ENCODE peak calls at places on chromosomes 2 and 18, in five cellular contexts. V is GM23248, L is GM23338, U is PC-9, D is PC-3. I is an unnamed sample.

GRCh38 chr2:109473616-109474318 is 140.0 kb downstream of the SEPTIN10 start:
- DNase-seq in D (no peak), V (no peak), U (no peak), L (no peak), I (peak; percentile 94)

GRCh38 chr2:216754812-216755211 is 59.5 kb upstream of the IGFBP5 start:
- DNase-seq in V (no peak), U (no peak), D (no peak), L (no peak), I (no peak)

GRCh38 chr2:118510807-118511206 is 336.6 kb downstream of the EN1 start:
- DNase-seq in U (no peak), V (no peak), D (no peak), L (no peak), I (no peak)

GRCh38 chr2:26246818-26247217 is 2.1 kb downstream of the HADHB start:
- DNase-seq in L (no peak), U (no peak), D (peak; percentile 44), V (peak; percentile 64), I (no peak)

GRCh38 chr2:104415284-104415683 is 438.6 kb upstream of the POU3F3 start:
- DNase-seq in D (no peak), L (peak; percentile 40), U (no peak), V (no peak), I (no peak)

GRCh38 chr2:194346189-194346588 is 1310.8 kb upstream of the SLC39A10 start:
- DNase-seq in D (no peak), L (peak; percentile 9), U (no peak), V (no peak), I (no peak)

GRCh38 chr18:78716022-78716421 is 263.6 kb upstream of the SALL3 start:
- DNase-seq in V (no peak), D (no peak), L (no peak), U (no peak), I (no peak)

GRCh38 chr2:121427187-121427689 is 103.4 kb upstream of the RNU4ATAC start:
- DNase-seq in V (no peak), U (no peak), D (no peak), L (no peak), I (no peak)

GRCh38 chr18:46756559-46757201 is at the start of gene ST8SIA5:
- DNase-seq in V (peak; percentile 18), L (peak; percentile 88), U (peak; percentile 5), D (no peak), I (no peak)

GRCh38 chr2:10149684-10150083 is 27.1 kb downstream of the RRM2 start:
- DNase-seq in D (no peak), V (no peak), L (no peak), U (no peak), I (no peak)

GRCh38 chr2:26616032-26616863 is 24.9 kb downstream of the CIB4 start:
- DNase-seq in D (no peak), V (no peak), U (no peak), L (no peak), I (no peak)

GRCh38 chr2:150075831-150076230 is 411.6 kb downstream of the RND3 start:
- DNase-seq in D (peak; percentile 72), U (no peak), L (no peak), V (peak; percentile 92), I (no peak)

GRCh38 chr2:54525321-54525720 is 69.2 kb downstream of the SPTBN1 start:
- DNase-seq in V (no peak), L (no peak), D (no peak), U (no peak), I (no peak)

GRCh38 chr2:51329512-51329911 is 297.6 kb upstream of the NRXN1 start:
- DNase-seq in V (no peak), L (no peak), U (no peak), D (no peak), I (no peak)

GRCh38 chr2:205637037-205637602 is 45.2 kb upstream of the NRP2 start:
- DNase-seq in V (peak; percentile 49), D (no peak), U (no peak), L (no peak), I (no peak)

DNA sequence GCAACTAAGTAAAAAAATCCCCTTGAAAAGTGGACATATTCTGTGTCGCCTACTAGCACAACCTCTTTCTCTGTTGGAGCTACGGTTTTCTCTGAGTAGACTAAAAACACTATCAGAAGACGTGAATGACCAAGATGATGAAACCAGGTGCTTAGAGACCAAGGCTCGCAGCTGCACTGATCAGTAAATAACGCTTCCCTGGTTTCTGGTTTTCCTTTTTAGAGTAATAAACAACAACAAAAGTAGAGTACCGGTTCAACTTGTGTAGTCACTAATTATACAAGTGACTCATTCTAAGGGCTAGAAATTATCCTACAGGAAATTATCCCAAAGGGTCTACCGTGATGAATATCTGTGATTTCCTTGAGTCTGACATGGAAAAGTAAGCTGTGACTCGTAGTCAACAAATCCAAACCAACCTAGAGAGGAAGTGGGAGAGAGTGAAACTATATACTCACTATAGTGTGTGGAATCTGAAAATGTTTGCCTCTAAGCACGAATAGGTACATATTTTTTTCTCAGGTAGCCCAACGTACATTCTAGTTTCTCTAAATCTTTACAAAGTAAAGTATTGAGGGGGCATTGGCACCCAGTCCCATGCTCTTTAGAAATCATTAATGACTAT is 17.8 kb downstream of the RASGRP3 start:
- DNase-seq in D (peak; percentile 67), L (no peak), U (no peak), V (peak; percentile 50), I (peak; percentile 78)
- H3K9me2 ChIP-seq in D (no peaks in the 10 kb centered on the region), L (peaks cover 9% of the 10 kb centered on the region), U (no peaks in the 10 kb centered on the region), V (no peaks in the 10 kb centered on the region), I (no peaks in the 10 kb centered on the region)

GRCh38 chr2:161136696-161137324 is 23.4 kb upstream of the TANK start:
- DNase-seq in D (no peak), L (no peak), U (no peak), V (no peak), I (no peak)
- H3K4me3 ChIP-seq in D (no peak overlapping the region), L (no peak overlapping the region), U (no peak overlapping the region), V (no peak overlapping the region), I (no peak overlapping the region)

DNA sequence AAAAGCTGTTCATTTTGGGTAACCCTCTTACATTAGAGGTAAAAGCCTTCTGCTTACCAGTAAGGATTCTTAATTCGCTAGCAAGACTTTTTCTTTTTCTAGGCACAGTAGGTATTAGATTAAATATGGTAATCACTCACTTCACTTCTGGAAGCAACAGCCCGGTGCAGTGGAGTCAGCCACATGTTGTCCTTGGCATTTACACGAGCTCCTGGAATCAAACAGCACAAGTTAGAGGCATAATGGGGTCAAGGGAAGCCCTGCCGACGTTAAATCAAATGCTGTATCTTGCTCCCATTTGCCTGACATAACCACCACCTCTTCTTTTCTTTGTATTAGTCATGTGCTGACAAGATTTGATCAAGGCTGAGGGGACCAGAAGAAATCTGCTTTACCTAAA is 174.1 kb downstream of the ANKRD44 start:
- DNase-seq in V (no peak), U (no peak), D (no peak), L (no peak), I (no peak)
- TF ChIP-seq EZH2 in V (no peak), U (no peak), D (no peak), L (no peak), I (no peak)

GRCh38 chr2:142617461-142617860 is 260.0 kb upstream of the KYNU start:
- DNase-seq in D (no peak), L (no peak), U (no peak), V (no peak), I (no peak)

GRCh38 chr2:142615876-142616275 is 261.6 kb upstream of the KYNU start:
- DNase-seq in V (no peak), U (no peak), L (no peak), D (no peak), I (no peak)

GRCh38 chr2:142621287-142621686 is 256.2 kb upstream of the KYNU start:
- DNase-seq in U (no peak), L (no peak), V (no peak), D (no peak), I (no peak)
- H3K9me2 ChIP-seq in U (no peaks in the 10 kb centered on the region), L (no peaks in the 10 kb centered on the region), V (no peaks in the 10 kb centered on the region), D (no peaks in the 10 kb centered on the region), I (no peaks in the 10 kb centered on the region)

GRCh38 chr2:217931846-217932560 is 70.8 kb downstream of the TNS1 start:
- DNase-seq in V (no peak), U (no peak), L (no peak), D (no peak), I (no peak)

GRCh38 chr2:217934321-217935131 is 68.3 kb downstream of the TNS1 start:
- DNase-seq in U (no peak), L (no peak), V (peak; percentile 98), D (peak; percentile 22), I (no peak)

GRCh38 chr2:217930783-217931563 is 71.8 kb downstream of the TNS1 start:
- DNase-seq in L (no peak), U (no peak), V (peak; percentile 42), D (no peak), I (no peak)

GRCh38 chr2:217933326-217933993 is 69.3 kb downstream of the TNS1 start:
- DNase-seq in D (no peak), V (no peak), U (no peak), L (no peak), I (no peak)

DNA sequence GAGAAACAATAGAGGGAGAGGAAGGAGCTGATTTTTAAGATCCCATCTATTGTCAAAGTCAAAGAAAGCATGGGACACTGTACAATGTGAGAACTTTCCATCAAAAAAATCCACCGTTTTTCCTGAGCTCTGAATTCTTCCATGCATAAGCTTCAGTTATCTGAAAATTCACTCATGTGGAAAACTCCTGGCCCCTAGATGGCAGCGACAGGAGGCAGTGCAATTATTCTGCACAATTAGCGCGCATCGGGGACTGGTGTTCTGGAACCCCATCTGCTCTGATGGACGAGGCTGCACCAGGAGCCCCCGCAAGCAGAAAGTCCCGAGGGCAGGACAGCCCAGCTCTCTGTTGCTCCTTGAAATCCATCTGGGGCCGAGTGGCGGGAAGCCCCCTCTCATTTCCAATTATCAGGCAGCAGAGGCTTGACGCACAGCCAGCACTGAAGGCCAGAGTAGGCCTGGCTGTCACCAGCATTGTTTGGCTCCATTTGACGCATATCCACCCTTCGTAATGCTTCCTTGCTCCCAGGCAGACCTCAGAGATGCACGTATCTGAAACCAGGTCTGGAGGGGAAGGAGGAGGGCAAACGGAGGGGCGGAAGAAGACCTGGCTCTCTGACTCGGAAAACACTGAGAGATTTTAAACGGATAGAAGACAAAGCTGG is 70.0 kb downstream of the TNS1 start:
- DNase-seq in V (peak; percentile 59), D (no peak), L (peak; percentile 39), U (no peak), I (no peak)
- H3K4me3 ChIP-seq in V (peak overlapping the region; percentile 5), D (no peak overlapping the region), L (no peak overlapping the region), U (no peak overlapping the region), I (no peak overlapping the region)

GRCh38 chr2:176175729-176176074 is 12.8 kb upstream of the HOXD1 start:
- DNase-seq in L (peak; percentile 39), D (no peak), U (no peak), V (no peak), I (no peak)

GRCh38 chr2:176178807-176179271 is 9.6 kb upstream of the HOXD1 start:
- DNase-seq in U (no peak), V (no peak), D (no peak), L (no peak), I (no peak)

GRCh38 chr2:176176233-176176632 is 12.2 kb upstream of the HOXD1 start:
- DNase-seq in D (no peak), U (no peak), L (peak; percentile 39), V (no peak), I (no peak)

GRCh38 chr2:176178271-176178806 is 10.1 kb upstream of the HOXD1 start:
- DNase-seq in V (peak; percentile 69), U (no peak), L (peak; percentile 72), D (no peak), I (peak; percentile 49)

GRCh38 chr2:176177580-176178270 is 10.7 kb upstream of the HOXD1 start:
- DNase-seq in L (peak; percentile 71), D (no peak), V (peak; percentile 63), U (no peak), I (no peak)
- TF ChIP-seq EZH2 in L (no peak), D (no peak), V (no peak), U (no peak), I (no peak)

I was measured in MM.1S.